ENCODE peak calls at places on chromosomes 13 and 19, in seven cellular contexts. One of them, this sample, is unnamed.
A peak's percentile ranks its signal among the peaks of the same experiment; 100 is the strongest.

GRCh38 chr19:32869369-32870153 is at the start of gene SLC7A9:
- DNase-seq in GM12878: no peak
- DNase-seq in H1: peak; percentile 29
- DNase-seq in K562: no peak
- DNase-seq in HepG2: peak; percentile 31
- DNase-seq in SK-N-SH: no peak
- DNase-seq in GM12891: no peak
- DNase-seq in this sample: no peak

GRCh38 chr13:49183672-49184315 is 36.3 kb upstream of the MLNR start:
- DNase-seq in K562: no peak
- DNase-seq in SK-N-SH: no peak
- DNase-seq in GM12878: no peak
- DNase-seq in GM12891: no peak
- DNase-seq in H1: no peak
- DNase-seq in HepG2: no peak
- DNase-seq in this sample: no peak

GRCh38 chr19:41705393-41706174 is 2.8 kb upstream of the CEACAM5 start:
- DNase-seq in GM12878: no peak
- DNase-seq in HepG2: no peak
- DNase-seq in GM12891: no peak
- DNase-seq in SK-N-SH: no peak
- DNase-seq in H1: no peak
- DNase-seq in K562: peak; percentile 35
- DNase-seq in this sample: no peak

GRCh38 chr13:49827336-49827735 is 34.9 kb upstream of the KPNA3 start:
- DNase-seq in GM12891: no peak
- DNase-seq in HepG2: no peak
- DNase-seq in H1: no peak
- DNase-seq in SK-N-SH: no peak
- DNase-seq in K562: no peak
- DNase-seq in GM12878: no peak
- DNase-seq in this sample: no peak

GRCh38 chr19:54207908-54208783 is 7.5 kb downstream of the RPS9 start:
- DNase-seq in GM12891: no peak
- DNase-seq in K562: peak; percentile 82
- DNase-seq in SK-N-SH: no peak
- DNase-seq in HepG2: peak; percentile 59
- DNase-seq in H1: peak; percentile 64
- DNase-seq in GM12878: peak; percentile 84
- DNase-seq in this sample: no peak

GRCh38 chr19:10816691-10817090 is 19.3 kb downstream of the TMED1 start:
- DNase-seq in GM12891: no peak
- DNase-seq in HepG2: no peak
- DNase-seq in K562: no peak
- DNase-seq in H1: no peak
- DNase-seq in SK-N-SH: peak; percentile 58
- DNase-seq in GM12878: no peak
- DNase-seq in this sample: no peak

GRCh38 chr19:9144920-9145319 is 4.7 kb downstream of the ZNF317 start:
- DNase-seq in H1: no peak
- DNase-seq in GM12891: no peak
- DNase-seq in HepG2: no peak
- DNase-seq in SK-N-SH: no peak
- DNase-seq in K562: no peak
- DNase-seq in GM12878: no peak
- DNase-seq in this sample: no peak

GRCh38 chr13:105638446-105638845 is 897.0 kb downstream of the EFNB2 start:
- DNase-seq in SK-N-SH: no peak
- DNase-seq in GM12891: no peak
- DNase-seq in H1: no peak
- DNase-seq in GM12878: no peak
- DNase-seq in HepG2: no peak
- DNase-seq in K562: no peak
- DNase-seq in this sample: no peak

GRCh38 chr13:37870895-37871550 is 1.5 kb upstream of the TRPC4 start:
- DNase-seq in HepG2: no peak
- DNase-seq in GM12891: no peak
- DNase-seq in GM12878: no peak
- DNase-seq in H1: peak; percentile 46
- DNase-seq in SK-N-SH: no peak
- DNase-seq in K562: no peak
- DNase-seq in this sample: no peak

GRCh38 chr19:35206855-35207254 is 21.7 kb downstream of the FAM187B start:
- DNase-seq in SK-N-SH: no peak
- DNase-seq in K562: peak; percentile 4
- DNase-seq in H1: no peak
- DNase-seq in HepG2: no peak
- DNase-seq in GM12878: no peak
- DNase-seq in GM12891: no peak
- DNase-seq in this sample: no peak

GRCh38 chr13:24777171-24777570 is 13.2 kb downstream of the RNF17 start:
- DNase-seq in SK-N-SH: no peak
- DNase-seq in GM12878: no peak
- DNase-seq in HepG2: no peak
- DNase-seq in H1: no peak
- DNase-seq in GM12891: no peak
- DNase-seq in K562: no peak
- DNase-seq in this sample: no peak

GRCh38 chr13:106905380-106906259 is 337.7 kb upstream of the ARGLU1 start:
- DNase-seq in GM12878: no peak
- DNase-seq in GM12891: no peak
- DNase-seq in HepG2: no peak
- DNase-seq in H1: no peak
- DNase-seq in SK-N-SH: no peak
- DNase-seq in K562: no peak
- DNase-seq in this sample: no peak

GRCh38 chr13:96238861-96239260 is 149.0 kb downstream of the HS6ST3 start:
- DNase-seq in SK-N-SH: no peak
- DNase-seq in K562: no peak
- DNase-seq in GM12891: no peak
- DNase-seq in GM12878: no peak
- DNase-seq in H1: no peak
- DNase-seq in HepG2: no peak
- DNase-seq in this sample: no peak

GRCh38 chr19:18672606-18673337 is 10.7 kb upstream of the CRTC1 start:
- DNase-seq in SK-N-SH: no peak
- DNase-seq in HepG2: no peak
- DNase-seq in GM12891: no peak
- DNase-seq in K562: no peak
- DNase-seq in GM12878: no peak
- DNase-seq in H1: no peak
- DNase-seq in this sample: no peak

GRCh38 chr13:51998723-51999471 is 12.4 kb downstream of the ATP7B start:
- DNase-seq in GM12878: no peak
- DNase-seq in GM12891: no peak
- DNase-seq in SK-N-SH: no peak
- DNase-seq in K562: no peak
- DNase-seq in HepG2: peak; percentile 77
- DNase-seq in H1: no peak
- DNase-seq in this sample: no peak

GRCh38 chr19:7908078-7908699 is 4.5 kb downstream of the MAP2K7 start:
- DNase-seq in SK-N-SH: no peak
- DNase-seq in K562: peak; percentile 50
- DNase-seq in GM12878: no peak
- DNase-seq in HepG2: no peak
- DNase-seq in GM12891: no peak
- DNase-seq in H1: no peak
- DNase-seq in this sample: no peak

GRCh38 chr19:56079609-56080008 is 41.5 kb downstream of the ZNF787 start:
- DNase-seq in H1: no peak
- DNase-seq in GM12878: no peak
- DNase-seq in SK-N-SH: no peak
- DNase-seq in K562: no peak
- DNase-seq in HepG2: no peak
- DNase-seq in GM12891: no peak
- DNase-seq in this sample: peak; percentile 7

GRCh38 chr13:23899555-23899954 is 2.3 kb upstream of the C1QTNF9B start:
- DNase-seq in K562: peak; percentile 13
- DNase-seq in H1: no peak
- DNase-seq in GM12878: no peak
- DNase-seq in HepG2: peak; percentile 36
- DNase-seq in GM12891: no peak
- DNase-seq in SK-N-SH: peak; percentile 36
- DNase-seq in this sample: no peak

GRCh38 chr19:35468637-35469036 is 20.6 kb downstream of the FFAR2 start:
- DNase-seq in GM12891: peak; percentile 50
- DNase-seq in HepG2: peak; percentile 54
- DNase-seq in K562: peak; percentile 47
- DNase-seq in GM12878: peak; percentile 82
- DNase-seq in SK-N-SH: peak; percentile 45
- DNase-seq in H1: no peak
- DNase-seq in this sample: peak; percentile 59

GRCh38 chr13:97327071-97327470 is 104.9 kb downstream of the MBNL2 start:
- DNase-seq in H1: no peak
- DNase-seq in SK-N-SH: no peak
- DNase-seq in K562: peak; percentile 12
- DNase-seq in GM12891: no peak
- DNase-seq in HepG2: no peak
- DNase-seq in GM12878: no peak
- DNase-seq in this sample: no peak

GRCh38 chr13:30388401-30389283 is 33.7 kb upstream of the UBE2L5 start:
- DNase-seq in K562: no peak
- DNase-seq in SK-N-SH: no peak
- DNase-seq in GM12878: no peak
- DNase-seq in H1: no peak
- DNase-seq in GM12891: no peak
- DNase-seq in HepG2: no peak
- DNase-seq in this sample: no peak

GRCh38 chr19:33419763-33420080 is 46.2 kb downstream of the CEBPG start:
- DNase-seq in GM12878: no peak
- DNase-seq in K562: peak; percentile 66
- DNase-seq in SK-N-SH: peak; percentile 88
- DNase-seq in GM12891: no peak
- DNase-seq in H1: peak; percentile 79
- DNase-seq in HepG2: no peak
- DNase-seq in this sample: no peak

GRCh38 chr19:42311612-42312160 is 1.4 kb upstream of the TMEM145 start:
- DNase-seq in H1: peak; percentile 49
- DNase-seq in GM12891: no peak
- DNase-seq in K562: peak; percentile 50
- DNase-seq in HepG2: no peak
- DNase-seq in SK-N-SH: peak; percentile 63
- DNase-seq in GM12878: no peak
- DNase-seq in this sample: no peak

GRCh38 chr19:11268783-11269267 is 6.5 kb upstream of the DOCK6 start:
- DNase-seq in GM12878: no peak
- DNase-seq in K562: peak; percentile 62
- DNase-seq in GM12891: no peak
- DNase-seq in SK-N-SH: peak; percentile 75
- DNase-seq in H1: no peak
- DNase-seq in HepG2: peak; percentile 60
- DNase-seq in this sample: no peak

GRCh38 chr13:20492641-20493040 is 33.0 kb downstream of the CRYL1 start:
- DNase-seq in GM12891: no peak
- DNase-seq in HepG2: peak; percentile 46
- DNase-seq in GM12878: no peak
- DNase-seq in SK-N-SH: no peak
- DNase-seq in K562: peak; percentile 35
- DNase-seq in H1: peak; percentile 58
- DNase-seq in this sample: no peak

GRCh38 chr19:17402982-17403855 is 2.2 kb downstream of the BST2 start:
- DNase-seq in K562: peak; percentile 98
- DNase-seq in H1: peak; percentile 88
- DNase-seq in GM12891: no peak
- DNase-seq in GM12878: no peak
- DNase-seq in HepG2: no peak
- DNase-seq in SK-N-SH: peak; percentile 98
- DNase-seq in this sample: peak; percentile 68
- TF ChIP-seq TAF1 in K562: no peak
- TF ChIP-seq TAF1 in H1: peak; percentile 69
- TF ChIP-seq TAF1 in GM12891: no peak
- TF ChIP-seq TAF1 in GM12878: no peak
- TF ChIP-seq TAF1 in HepG2: no peak
- TF ChIP-seq TAF1 in SK-N-SH: no peak
- TF ChIP-seq TAF1 in this sample: no peak

GRCh38 chr13:89577301-89577700 is 1770.2 kb upstream of the MIR17HG start:
- DNase-seq in HepG2: no peak
- DNase-seq in GM12891: no peak
- DNase-seq in K562: no peak
- DNase-seq in SK-N-SH: no peak
- DNase-seq in GM12878: no peak
- DNase-seq in H1: no peak
- DNase-seq in this sample: no peak
- TF ChIP-seq TAF1 in HepG2: no peak
- TF ChIP-seq TAF1 in GM12891: no peak
- TF ChIP-seq TAF1 in K562: no peak
- TF ChIP-seq TAF1 in SK-N-SH: no peak
- TF ChIP-seq TAF1 in GM12878: no peak
- TF ChIP-seq TAF1 in H1: no peak
- TF ChIP-seq TAF1 in this sample: no peak

GRCh38 chr19:39941615-39942507 is 7.4 kb upstream of the FCGBP start:
- DNase-seq in HepG2: no peak
- DNase-seq in GM12878: peak; percentile 82
- DNase-seq in K562: no peak
- DNase-seq in H1: no peak
- DNase-seq in SK-N-SH: no peak
- DNase-seq in GM12891: no peak
- DNase-seq in this sample: no peak
- TF ChIP-seq TAF1 in HepG2: no peak
- TF ChIP-seq TAF1 in GM12878: no peak
- TF ChIP-seq TAF1 in K562: no peak
- TF ChIP-seq TAF1 in H1: no peak
- TF ChIP-seq TAF1 in SK-N-SH: no peak
- TF ChIP-seq TAF1 in GM12891: no peak
- TF ChIP-seq TAF1 in this sample: no peak

GRCh38 chr13:28485551-28485950 is 9.4 kb downstream of the FLT1 start:
- DNase-seq in GM12891: no peak
- DNase-seq in K562: no peak
- DNase-seq in HepG2: no peak
- DNase-seq in GM12878: no peak
- DNase-seq in H1: no peak
- DNase-seq in SK-N-SH: no peak
- DNase-seq in this sample: no peak
- TF ChIP-seq TAF1 in GM12891: no peak
- TF ChIP-seq TAF1 in K562: no peak
- TF ChIP-seq TAF1 in HepG2: no peak
- TF ChIP-seq TAF1 in GM12878: no peak
- TF ChIP-seq TAF1 in H1: no peak
- TF ChIP-seq TAF1 in SK-N-SH: no peak
- TF ChIP-seq TAF1 in this sample: no peak